ENCODE peak calls at places on chromosomes 2 and 18, in five cellular contexts. One of them, this sample, is unnamed.

GRCh38 chr2:60152226-60152833 is 401.1 kb downstream of the BCL11A start:
- DNase-seq in GM10248: peak; percentile 29
- DNase-seq in CD8-positive, alpha-beta memory T cell: peak; percentile 31
- DNase-seq in CD14-positive monocyte: no peak
- DNase-seq in GM19239: peak; percentile 18
- DNase-seq in this sample: peak; percentile 31

GRCh38 chr2:66573412-66573811 is 138.5 kb downstream of the MEIS1 start:
- DNase-seq in GM10248: no peak
- DNase-seq in CD14-positive monocyte: no peak
- DNase-seq in CD8-positive, alpha-beta memory T cell: no peak
- DNase-seq in GM19239: no peak
- DNase-seq in this sample: no peak

GRCh38 chr2:33614190-33614589 is 15.1 kb upstream of the FAM98A start:
- DNase-seq in CD14-positive monocyte: no peak
- DNase-seq in CD8-positive, alpha-beta memory T cell: no peak
- DNase-seq in GM10248: no peak
- DNase-seq in GM19239: no peak
- DNase-seq in this sample: peak; percentile 4

GRCh38 chr18:42937434-42937833 is 178.1 kb downstream of the RIT2 start:
- DNase-seq in CD14-positive monocyte: no peak
- DNase-seq in CD8-positive, alpha-beta memory T cell: no peak
- DNase-seq in GM10248: no peak
- DNase-seq in GM19239: no peak
- DNase-seq in this sample: no peak

GRCh38 chr2:219523031-219523671 is 8.9 kb downstream of the ASIC4 start:
- DNase-seq in CD8-positive, alpha-beta memory T cell: no peak
- DNase-seq in GM10248: no peak
- DNase-seq in CD14-positive monocyte: no peak
- DNase-seq in GM19239: no peak
- DNase-seq in this sample: no peak

GRCh38 chr18:10685484-10685883 is 159.7 kb downstream of the NAPG start:
- DNase-seq in CD8-positive, alpha-beta memory T cell: no peak
- DNase-seq in GM19239: no peak
- DNase-seq in GM10248: peak; percentile 26
- DNase-seq in CD14-positive monocyte: no peak
- DNase-seq in this sample: no peak

GRCh38 chr2:149365826-149366583 is 35.6 kb downstream of the LYPD6 start:
- DNase-seq in CD8-positive, alpha-beta memory T cell: no peak
- DNase-seq in GM10248: no peak
- DNase-seq in CD14-positive monocyte: no peak
- DNase-seq in GM19239: no peak
- DNase-seq in this sample: peak; percentile 31

GRCh38 chr2:232170391-232170790 is 208.2 kb upstream of the ALPP start:
- DNase-seq in GM10248: no peak
- DNase-seq in CD14-positive monocyte: no peak
- DNase-seq in GM19239: no peak
- DNase-seq in CD8-positive, alpha-beta memory T cell: no peak
- DNase-seq in this sample: no peak

GRCh38 chr2:185857676-185858075 is 119.1 kb downstream of the FSIP2 start:
- DNase-seq in GM19239: no peak
- DNase-seq in CD14-positive monocyte: no peak
- DNase-seq in GM10248: no peak
- DNase-seq in CD8-positive, alpha-beta memory T cell: no peak
- DNase-seq in this sample: no peak

GRCh38 chr18:8264861-8265411 is 344.3 kb upstream of the RAB12 start:
- DNase-seq in CD14-positive monocyte: no peak
- DNase-seq in CD8-positive, alpha-beta memory T cell: no peak
- DNase-seq in GM19239: no peak
- DNase-seq in GM10248: no peak
- DNase-seq in this sample: peak; percentile 17

GRCh38 chr2:37713258-37713700 is 41.8 kb upstream of the CDC42EP3 start:
- DNase-seq in GM19239: no peak
- DNase-seq in GM10248: no peak
- DNase-seq in CD14-positive monocyte: no peak
- DNase-seq in CD8-positive, alpha-beta memory T cell: no peak
- DNase-seq in this sample: peak; percentile 97

GRCh38 chr18:58013241-58014211 is 30.5 kb upstream of the NEDD4L start:
- DNase-seq in CD8-positive, alpha-beta memory T cell: no peak
- DNase-seq in CD14-positive monocyte: no peak
- DNase-seq in GM19239: peak; percentile 5
- DNase-seq in GM10248: no peak
- DNase-seq in this sample: no peak

GRCh38 chr2:31238126-31238905 is 4.4 kb downstream of the EHD3 start:
- DNase-seq in GM19239: no peak
- DNase-seq in GM10248: no peak
- DNase-seq in CD14-positive monocyte: no peak
- DNase-seq in CD8-positive, alpha-beta memory T cell: no peak
- DNase-seq in this sample: no peak

GRCh38 chr2:95073856-95074662 is 47.5 kb downstream of the MRPS5 start:
- DNase-seq in CD14-positive monocyte: no peak
- DNase-seq in CD8-positive, alpha-beta memory T cell: no peak
- DNase-seq in GM19239: no peak
- DNase-seq in GM10248: no peak
- DNase-seq in this sample: no peak

GRCh38 chr2:186241874-186242273 is 244.2 kb upstream of the ZC3H15 start:
- DNase-seq in CD14-positive monocyte: no peak
- DNase-seq in GM10248: no peak
- DNase-seq in CD8-positive, alpha-beta memory T cell: no peak
- DNase-seq in GM19239: no peak
- DNase-seq in this sample: no peak

GRCh38 chr2:231199219-231199618 is 788 bp downstream of the ARMC9 start:
- DNase-seq in GM19239: no peak
- DNase-seq in CD14-positive monocyte: no peak
- DNase-seq in GM10248: no peak
- DNase-seq in CD8-positive, alpha-beta memory T cell: no peak
- DNase-seq in this sample: peak; percentile 55

GRCh38 chr2:53347219-53347618 is 420.4 kb upstream of the CHAC2 start:
- DNase-seq in GM19239: no peak
- DNase-seq in GM10248: no peak
- DNase-seq in CD14-positive monocyte: no peak
- DNase-seq in CD8-positive, alpha-beta memory T cell: no peak
- DNase-seq in this sample: peak; percentile 6

GRCh38 chr2:12555012-12555645 is 161.6 kb upstream of the TRIB2 start:
- DNase-seq in GM10248: no peak
- DNase-seq in CD8-positive, alpha-beta memory T cell: no peak
- DNase-seq in CD14-positive monocyte: no peak
- DNase-seq in GM19239: no peak
- DNase-seq in this sample: peak; percentile 78

GRCh38 chr18:36075862-36076587 is 8.7 kb upstream of the RPRD1A start:
- DNase-seq in CD8-positive, alpha-beta memory T cell: no peak
- DNase-seq in CD14-positive monocyte: peak; percentile 61
- DNase-seq in GM10248: no peak
- DNase-seq in GM19239: no peak
- DNase-seq in this sample: peak; percentile 94

GRCh38 chr2:5250482-5250881 is 441.7 kb upstream of the SOX11 start:
- DNase-seq in GM10248: no peak
- DNase-seq in CD8-positive, alpha-beta memory T cell: no peak
- DNase-seq in GM19239: no peak
- DNase-seq in CD14-positive monocyte: no peak
- DNase-seq in this sample: peak; percentile 8

GRCh38 chr2:40317047-40317446 is 134.8 kb downstream of the SLC8A1 start:
- DNase-seq in GM10248: no peak
- DNase-seq in CD14-positive monocyte: no peak
- DNase-seq in CD8-positive, alpha-beta memory T cell: no peak
- DNase-seq in GM19239: no peak
- DNase-seq in this sample: peak; percentile 30

GRCh38 chr2:98869272-98869641 is 66.8 kb downstream of the CRACDL start:
- DNase-seq in GM19239: no peak
- DNase-seq in CD14-positive monocyte: no peak
- DNase-seq in CD8-positive, alpha-beta memory T cell: no peak
- DNase-seq in GM10248: no peak
- DNase-seq in this sample: no peak

GRCh38 chr2:152466041-152466440 is 131.1 kb downstream of the FMNL2 start:
- DNase-seq in GM10248: peak; percentile 22
- DNase-seq in GM19239: no peak
- DNase-seq in CD8-positive, alpha-beta memory T cell: no peak
- DNase-seq in CD14-positive monocyte: no peak
- DNase-seq in this sample: peak; percentile 79

GRCh38 chr2:236718207-236718992 is 148.8 kb downstream of the ACKR3 start:
- DNase-seq in GM19239: no peak
- DNase-seq in CD14-positive monocyte: no peak
- DNase-seq in CD8-positive, alpha-beta memory T cell: no peak
- DNase-seq in GM10248: no peak
- DNase-seq in this sample: peak; percentile 18

GRCh38 chr2:78992451-78992806 is 33.1 kb upstream of the REG3G start:
- DNase-seq in CD14-positive monocyte: no peak
- DNase-seq in GM10248: peak; percentile 36
- DNase-seq in GM19239: no peak
- DNase-seq in CD8-positive, alpha-beta memory T cell: no peak
- DNase-seq in this sample: peak; percentile 19

GRCh38 chr2:170321526-170321925 is 143.6 kb downstream of the MYO3B start:
- DNase-seq in CD14-positive monocyte: no peak
- DNase-seq in CD8-positive, alpha-beta memory T cell: no peak
- DNase-seq in GM19239: no peak
- DNase-seq in GM10248: no peak
- DNase-seq in this sample: peak; percentile 16

GRCh38 chr2:79453918-79454317 is 58.9 kb upstream of the CTNNA2 start:
- DNase-seq in CD14-positive monocyte: no peak
- DNase-seq in GM10248: no peak
- DNase-seq in GM19239: no peak
- DNase-seq in CD8-positive, alpha-beta memory T cell: no peak
- DNase-seq in this sample: no peak

GRCh38 chr18:44325903-44326650 is 354.6 kb upstream of the SETBP1 start:
- DNase-seq in GM10248: peak; percentile 13
- DNase-seq in CD8-positive, alpha-beta memory T cell: no peak
- DNase-seq in GM19239: no peak
- DNase-seq in CD14-positive monocyte: no peak
- DNase-seq in this sample: peak; percentile 79

GRCh38 chr2:237513693-237514092 is 26.6 kb downstream of the MLPH start:
- DNase-seq in GM10248: no peak
- DNase-seq in CD8-positive, alpha-beta memory T cell: no peak
- DNase-seq in GM19239: no peak
- DNase-seq in CD14-positive monocyte: no peak
- DNase-seq in this sample: no peak

GRCh38 chr18:44781890-44782289 is 101.2 kb downstream of the SETBP1 start:
- DNase-seq in CD14-positive monocyte: no peak
- DNase-seq in GM19239: no peak
- DNase-seq in CD8-positive, alpha-beta memory T cell: no peak
- DNase-seq in GM10248: no peak
- DNase-seq in this sample: peak; percentile 52

GRCh38 chr18:43785145-43785544 is 507.9 kb upstream of the SYT4 start:
- DNase-seq in GM19239: no peak
- DNase-seq in CD8-positive, alpha-beta memory T cell: no peak
- DNase-seq in GM10248: no peak
- DNase-seq in CD14-positive monocyte: no peak
- DNase-seq in this sample: no peak

GRCh38 chr2:67689186-67689585 is 292.1 kb downstream of the ETAA1 start:
- DNase-seq in CD14-positive monocyte: no peak
- DNase-seq in GM10248: no peak
- DNase-seq in CD8-positive, alpha-beta memory T cell: no peak
- DNase-seq in GM19239: no peak
- DNase-seq in this sample: no peak

GRCh38 chr18:48773821-48774220 is 176.9 kb downstream of the SMAD7 start:
- DNase-seq in CD8-positive, alpha-beta memory T cell: no peak
- DNase-seq in CD14-positive monocyte: no peak
- DNase-seq in GM10248: no peak
- DNase-seq in GM19239: no peak
- DNase-seq in this sample: no peak

GRCh38 chr2:60459896-60460295 is 93.6 kb downstream of the BCL11A start:
- DNase-seq in CD8-positive, alpha-beta memory T cell: no peak
- DNase-seq in GM19239: no peak
- DNase-seq in CD14-positive monocyte: no peak
- DNase-seq in GM10248: no peak
- DNase-seq in this sample: no peak

GRCh38 chr2:237178396-237178795 is 92.7 kb downstream of the COPS8 start:
- DNase-seq in CD8-positive, alpha-beta memory T cell: no peak
- DNase-seq in CD14-positive monocyte: no peak
- DNase-seq in GM10248: no peak
- DNase-seq in GM19239: no peak
- DNase-seq in this sample: peak; percentile 92

GRCh38 chr2:38277245-38278119 is 99.6 kb downstream of the ATL2 start:
- DNase-seq in CD8-positive, alpha-beta memory T cell: no peak
- DNase-seq in GM10248: no peak
- DNase-seq in GM19239: no peak
- DNase-seq in CD14-positive monocyte: no peak
- DNase-seq in this sample: peak; percentile 90

This sample was measured in iris pigment epithelial cell.